ENCODE peak calls at places on chromosomes 13 and 19, in six cellular contexts. S, A, G, I, C and X are unnamed samples.

GRCh38 chr13:20301391-20302071 is 69.4 kb upstream of the GJB6 start:
- DNase-seq in C (no peak), I (no peak), A (peak), S (no peak), G (no peak), X (no peak)

GRCh38 chr13:42561752-42562467 is 12.0 kb upstream of the TNFSF11 start:
- DNase-seq in A (no peak), S (no peak), I (no peak), C (no peak), G (no peak), X (no peak)

GRCh38 chr19:14081797-14082674 is 3.5 kb downstream of the C19orf67 start:
- DNase-seq in G (no peak), A (peak), I (peak), S (no peak), C (no peak), X (no peak)

GRCh38 chr19:40741527-40742390 is 8.5 kb downstream of the ACTMAP start:
- DNase-seq in G (no peak), I (no peak), A (no peak), C (no peak), S (no peak), X (no peak)

GRCh38 chr13:51814825-51815650 is 11.1 kb upstream of the DHRS12 start:
- DNase-seq in S (peak), G (peak), A (peak), C (peak), I (no peak), X (no peak)

GRCh38 chr19:10430505-10431253 is 10.3 kb downstream of the PDE4A start:
- DNase-seq in A (peak), S (no peak), I (peak), G (no peak), C (no peak), X (peak)

GRCh38 chr19:49150106-49150943 is 4.9 kb downstream of the HRC start:
- DNase-seq in S (peak), G (peak), A (peak), I (peak), C (peak), X (peak)

GRCh38 chr13:40077396-40078027 is 422.1 kb downstream of the COG6 start:
- DNase-seq in G (no peak), C (no peak), A (no peak), S (no peak), I (no peak), X (no peak)

GRCh38 chr19:13846533-13847032 is 30.4 kb upstream of the NANOS3 start:
- DNase-seq in A (peak), G (no peak), C (no peak), I (peak), S (no peak), X (peak)

GRCh38 chr19:19538077-19538764 is at the start of gene CILP2:
- DNase-seq in A (no peak), C (no peak), G (no peak), S (peak), I (peak), X (no peak)

GRCh38 chr19:56839665-56840451 is 668 bp downstream of the PEG3 start:
- DNase-seq in G (no peak), I (peak), C (no peak), S (no peak), A (peak), X (peak)

GRCh38 chr19:13087795-13088537 is 14.7 kb downstream of the LYL1 start:
- DNase-seq in G (no peak), S (no peak), C (no peak), I (no peak), A (no peak), X (no peak)

GRCh38 chr19:20385056-20385455 is 180.5 kb downstream of the ZNF737 start:
- DNase-seq in C (no peak), G (no peak), I (no peak), A (no peak), S (no peak), X (no peak)

GRCh38 chr19:13817615-13818371 is 22.6 kb downstream of the ZSWIM4 start:
- DNase-seq in I (peak), S (no peak), G (peak), C (no peak), A (no peak), X (peak)

GRCh38 chr19:57788114-57788692 is 18.7 kb downstream of the ZNF586 start:
- DNase-seq in G (no peak), C (no peak), A (no peak), S (no peak), I (no peak), X (no peak)

GRCh38 chr13:101453784-101454201 is 1.3 kb downstream of the ITGBL1 start:
- DNase-seq in C (no peak), S (no peak), I (peak), G (no peak), A (no peak), X (no peak)

GRCh38 chr13:51397262-51397933 is 55.4 kb downstream of the INTS6 start:
- DNase-seq in S (no peak), I (no peak), G (no peak), C (no peak), A (no peak), X (no peak)

GRCh38 chr13:113980489-113981064 is 6.7 kb upstream of the C13orf46 start:
- DNase-seq in C (no peak), G (no peak), A (no peak), I (peak), S (peak), X (peak)